ENCODE peak calls at places on chromosomes 2 and 18, in nine cellular contexts. G is small intestine, V is right lobe of liver, A is heart left ventricle, R is uterus, M is left lung, C is osteoblast, N is breast epithelium, I is sigmoid colon. B is an unnamed sample. For H3K4me1, the result is how much of the 10 kb centered on the place peaks cover.

GRCh38 chr18:28728891-28729290 is 552.0 kb upstream of the CDH2 start:
- DNase-seq in V (no peak), C (no peak), N (no peak), A (no peak), I (no peak), M (no peak), G (no peak), R (no peak), B (no peak)

GRCh38 chr2:229195346-229195947 is 75.6 kb downstream of the PID1 start:
- DNase-seq in G (peak), C (no peak), R (no peak), V (no peak), M (no peak), I (no peak), N (no peak), A (no peak), B (no peak)

GRCh38 chr18:68177807-68178702 is 536.9 kb downstream of the TMX3 start:
- DNase-seq in G (peak), V (no peak), M (no peak), R (no peak), I (no peak), C (peak), A (no peak), N (no peak), B (no peak)

GRCh38 chr2:120958623-120959366 is 223.1 kb downstream of the GLI2 start:
- DNase-seq in A (no peak), C (no peak), N (no peak), V (no peak), I (no peak), G (no peak), M (no peak), R (no peak), B (no peak)

GRCh38 chr2:75476778-75477177 is 84.0 kb downstream of the EVA1A start:
- DNase-seq in R (no peak), N (no peak), A (no peak), V (no peak), I (no peak), G (no peak), C (peak), M (no peak), B (no peak)

GRCh38 chr2:70671059-70671685 is 96.8 kb downstream of the ADD2 start:
- DNase-seq in C (no peak), M (no peak), N (no peak), R (no peak), V (no peak), A (no peak), G (no peak), I (peak), B (no peak)

GRCh38 chr2:85649201-85650190 is 18.5 kb downstream of the SFTPB start:
- DNase-seq in I (no peak), C (peak), R (no peak), A (no peak), N (no peak), M (no peak), V (no peak), G (no peak), B (no peak)

GRCh38 chr2:20534913-20535801 is 88.3 kb downstream of the RHOB start:
- DNase-seq in V (peak), A (peak), G (no peak), C (no peak), N (no peak), R (no peak), M (no peak), I (no peak), B (peak)

GRCh38 chr2:234463626-234464290 is 33.1 kb downstream of the ARL4C start:
- DNase-seq in A (no peak), M (no peak), R (no peak), I (no peak), G (peak), V (no peak), C (no peak), N (no peak), B (no peak)

GRCh38 chr2:74119912-74120825 is 27.5 kb downstream of the BOLA3 start:
- DNase-seq in C (peak), N (peak), A (peak), M (peak), V (peak), G (peak), R (peak), I (peak), B (peak)

GRCh38 chr18:22230403-22231042 is 61.1 kb downstream of the GATA6 start:
- DNase-seq in A (no peak), C (no peak), N (no peak), I (no peak), G (no peak), R (no peak), V (no peak), M (no peak), B (no peak)

GRCh38 chr2:96869281-96869823 is 528 bp downstream of the SEMA4C start:
- DNase-seq in M (peak), I (peak), A (peak), G (no peak), N (peak), R (peak), C (peak), V (peak), B (peak)

GRCh38 chr2:88254437-88255081 is 84.4 kb downstream of the THNSL2 start:
- DNase-seq in A (no peak), N (no peak), R (no peak), C (peak), I (no peak), G (no peak), V (no peak), M (no peak), B (no peak)

GRCh38 chr2:75311993-75312392 is 112.7 kb upstream of the TACR1 start:
- DNase-seq in V (no peak), M (no peak), A (no peak), C (no peak), R (no peak), I (no peak), N (no peak), G (no peak), B (no peak)

GRCh38 chr2:67340118-67341011 is 56.8 kb upstream of the ETAA1 start:
- DNase-seq in I (no peak), M (no peak), C (no peak), V (no peak), A (peak), G (no peak), N (no peak), R (no peak), B (peak)

DNA sequence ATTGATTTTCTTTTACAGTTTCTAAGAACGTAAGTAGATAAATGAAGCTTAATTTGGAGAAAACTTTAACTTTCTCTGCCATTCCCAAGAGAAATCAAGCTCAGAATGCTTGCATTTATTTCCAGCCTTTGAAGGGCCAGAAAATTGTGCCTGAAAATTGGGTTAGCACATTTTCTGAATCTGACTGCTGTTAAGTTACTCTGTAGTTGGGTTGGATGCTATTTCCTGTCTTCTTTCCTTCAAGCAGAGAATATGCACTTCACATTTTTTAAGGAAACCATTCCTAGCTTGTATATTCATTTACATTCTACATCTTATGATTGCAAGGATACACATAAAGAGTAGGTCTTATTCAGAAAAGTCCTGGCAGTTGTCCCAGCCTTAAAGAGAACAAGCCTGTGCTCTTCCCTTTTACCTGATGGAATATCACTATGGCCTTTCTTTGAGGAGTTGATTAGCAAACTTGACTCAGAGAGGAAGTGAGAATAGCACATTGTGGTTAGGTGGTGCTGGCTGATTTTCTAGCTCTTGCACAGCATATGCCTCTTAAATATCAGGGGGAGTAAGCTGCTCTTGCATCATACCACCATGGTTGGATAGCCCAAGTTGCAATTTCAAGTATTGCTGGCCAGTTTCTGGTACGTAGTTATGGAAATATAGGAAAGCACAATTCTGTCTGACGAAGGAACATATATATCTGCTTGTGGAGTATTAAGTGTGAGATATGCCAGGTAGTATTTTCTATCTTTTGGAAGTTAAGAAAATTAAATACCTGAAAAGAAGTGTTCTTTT is 133.7 kb downstream of the COMMD1 start:
- DNase-seq in G (peak), C (peak), N (no peak), V (no peak), M (no peak), A (no peak), R (no peak), I (no peak), B (no peak)
- H3K4me1 ChIP-seq in G (under half), C (under half), N (under half), V (under half), M (under half), A (under half), R (under half), I (under half), B (under half)

DNA sequence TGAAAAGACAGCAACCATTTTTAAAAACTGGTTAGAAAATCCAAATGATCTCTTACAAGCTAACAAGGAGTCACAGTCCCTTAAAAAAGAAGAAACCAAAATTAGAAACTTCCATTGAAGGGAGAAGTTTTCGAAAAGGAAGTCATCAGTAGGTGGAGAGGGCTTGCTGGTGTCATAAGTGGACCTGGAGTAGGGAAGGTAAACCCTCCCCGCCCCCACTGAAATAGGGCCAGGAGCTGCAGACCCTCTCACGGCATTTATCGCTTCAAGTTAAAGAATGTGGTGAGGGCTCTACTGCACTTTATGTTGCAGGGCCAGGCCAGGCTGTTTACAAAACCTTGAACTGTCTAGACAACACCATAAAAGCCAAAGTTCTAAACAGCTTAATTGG is 2.9 kb downstream of the HOXD11 start:
- DNase-seq in I (no peak), V (no peak), C (no peak), G (no peak), A (no peak), M (no peak), R (no peak), N (no peak), B (no peak)
- H3K4me3 ChIP-seq in I (no peak), V (no peak), C (no peak), G (no peak), A (no peak), M (no peak), R (peak), N (no peak), B (no peak)

DNA sequence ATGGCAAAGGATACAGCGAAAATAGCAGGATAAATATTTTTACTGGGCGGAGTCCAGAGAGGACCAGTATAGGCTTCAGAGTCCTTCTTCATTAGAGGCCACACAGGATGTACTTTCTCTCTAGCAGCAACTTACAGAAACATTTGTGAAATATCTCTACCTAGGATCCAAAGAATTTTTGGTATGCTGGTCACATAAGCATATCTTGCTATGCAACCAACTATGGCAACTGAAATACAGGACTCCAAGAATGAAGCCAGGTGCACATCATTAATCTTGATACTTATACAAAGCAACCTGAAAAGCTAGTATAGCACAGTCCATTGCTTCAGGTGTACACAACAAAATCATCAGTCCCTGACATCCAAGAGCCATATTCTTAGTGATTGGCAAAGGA is 59.1 kb upstream of the NABP1 start:
- DNase-seq in R (no peak), N (no peak), I (no peak), A (no peak), M (no peak), G (no peak), V (no peak), C (no peak), B (no peak)
- H3K4me1 ChIP-seq in R (under half), N (under half), I (under half), A (under half), M (under half), G (under half), V (under half), C (under half), B (under half)

DNA sequence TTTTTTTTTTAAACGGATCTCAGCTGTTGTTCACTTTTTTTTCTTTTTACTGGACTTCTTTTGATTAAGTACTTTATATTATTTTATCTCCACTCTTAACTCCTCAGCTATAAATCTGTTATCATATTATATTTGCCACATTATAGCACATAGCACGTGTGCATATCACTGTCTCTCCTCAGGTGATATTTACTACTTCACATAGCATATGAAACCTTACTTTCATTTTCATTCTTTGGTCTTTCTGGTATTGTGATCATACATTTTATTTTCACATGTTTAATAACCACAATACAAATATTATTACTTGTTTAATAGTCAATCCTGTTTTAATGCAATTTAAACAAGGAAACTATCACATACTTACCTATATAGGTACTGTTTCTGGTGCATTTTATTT is 993.1 kb upstream of the TMEFF2 start:
- DNase-seq in C (no peak), V (no peak), R (no peak), I (no peak), M (no peak), G (peak), N (no peak), A (no peak), B (no peak)
- H3K4me3 ChIP-seq in C (no peak), V (peak), R (no peak), I (no peak), M (no peak), G (no peak), N (peak), A (no peak), B (no peak)

GRCh38 chr2:144683955-144684354 is 164.0 kb upstream of the ZEB2 start:
- DNase-seq in G (no peak), N (no peak), A (no peak), R (no peak), V (no peak), I (no peak), C (no peak), M (no peak), B (no peak)
- H3K4me1 ChIP-seq in G (under half), N (under half), A (under half), R (under half), V (under half), I (under half), C (under half), M (under half), B (under half)

GRCh38 chr18:3451166-3451988 is 1.4 kb downstream of the TGIF1 start:
- DNase-seq in V (peak), G (peak), A (peak), R (peak), M (peak), N (peak), I (peak), C (peak), B (peak)
- H3K4me3 ChIP-seq in V (peak), G (peak), A (peak), R (peak), M (peak), N (peak), I (peak), C (peak), B (peak)

GRCh38 chr2:5950736-5951135 is 258.6 kb downstream of the SOX11 start:
- DNase-seq in I (no peak), V (no peak), G (no peak), M (no peak), R (no peak), A (no peak), C (no peak), N (no peak), B (no peak)

GRCh38 chr2:5959836-5960820 is 267.9 kb downstream of the SOX11 start:
- DNase-seq in A (peak), N (no peak), M (no peak), V (no peak), G (no peak), R (no peak), C (no peak), I (no peak), B (no peak)

GRCh38 chr2:5954509-5954908 is 262.3 kb downstream of the SOX11 start:
- DNase-seq in I (no peak), R (no peak), V (no peak), M (no peak), G (no peak), A (no peak), C (no peak), N (no peak), B (no peak)
- H3K4me1 ChIP-seq in I (under half), R (under half), V (under half), M (under half), G (under half), A (under half), C (under half), N (under half), B (under half)

GRCh38 chr2:199455533-199456382 is 2.0 kb downstream of the SATB2 start:
- DNase-seq in V (peak), I (peak), A (peak), C (peak), N (no peak), G (peak), R (no peak), M (no peak), B (peak)
- H3K4me3 ChIP-seq in V (peak), I (peak), A (peak), C (peak), N (peak), G (peak), R (peak), M (no peak), B (peak)